ENCODE peak calls at places on chromosomes 5 and 9, in eight cellular contexts. P is effector memory CD4-positive, alpha-beta T cell; G is esophagus squamous epithelium; L is stimulated activated CD4-positive, alpha-beta T cell treated with anti-CD3 and anti-CD28 coated beads, Interleukin-2, amount 100 ng/mL, for 48 hours; A is HCT116; E is adrenal gland; X is NCI-H748 treated with DMSO at 0.1 percent for 48 hours; C is HuH-7. K is an unnamed sample.
A peak's percentile ranks its signal among the peaks of the same experiment; 100 is the strongest.

GRCh38 chr9:6779417-6780241 is 21.9 kb downstream of the KDM4C start:
- DNase-seq in P (no peak), G (no peak), L (no peak), A (no peak), E (no peak), X (no peak), C (no peak), K (no peak)

GRCh38 chr5:14476791-14477435 is 104.7 kb upstream of the OTULINL start:
- DNase-seq in P (no peak), G (no peak), L (no peak), A (no peak), E (no peak), X (no peak), C (no peak), K (no peak)

GRCh38 chr5:128409401-128409800 is 128.6 kb downstream of the FBN2 start:
- DNase-seq in P (no peak), G (no peak), L (no peak), A (no peak), E (no peak), X (no peak), C (no peak), K (no peak)

GRCh38 chr5:103620851-103621547 is 58.4 kb upstream of the NUDT12 start:
- DNase-seq in P (no peak), G (no peak), L (no peak), A (no peak), E (no peak), X (no peak), C (no peak), K (no peak)

GRCh38 chr9:131722260-131722659 is 17.6 kb downstream of the RAPGEF1 start:
- DNase-seq in P (no peak), G (no peak), L (no peak), A (no peak), E (no peak), X (no peak), C (no peak), K (no peak)

GRCh38 chr9:117247271-117247670 is 167.6 kb downstream of the ASTN2 start:
- DNase-seq in P (no peak), G (no peak), L (no peak), A (no peak), E (no peak), X (peak; percentile 33), C (peak; percentile 25), K (no peak)

GRCh38 chr9:5178126-5178805 is 7.2 kb downstream of the INSL6 start:
- DNase-seq in P (no peak), G (no peak), L (no peak), A (no peak), E (no peak), X (no peak), C (no peak), K (no peak)

GRCh38 chr5:33637011-33637410 is 196.2 kb downstream of the TARS1 start:
- DNase-seq in P (no peak), G (no peak), L (no peak), A (no peak), E (no peak), X (no peak), C (no peak), K (no peak)

GRCh38 chr9:137085918-137086530 is 761 bp upstream of the MAN1B1 start:
- DNase-seq in P (no peak), G (no peak), L (peak; percentile 28), A (no peak), E (peak; percentile 77), X (no peak), C (peak; percentile 43), K (no peak)

GRCh38 chr5:107516452-107517184 is 154.1 kb downstream of the EFNA5 start:
- DNase-seq in P (no peak), G (no peak), L (no peak), A (no peak), E (no peak), X (no peak), C (no peak), K (no peak)

GRCh38 chr9:81729141-81729540 is 39.8 kb upstream of the TLE1 start:
- DNase-seq in P (no peak), G (no peak), L (no peak), A (no peak), E (no peak), X (peak; percentile 80), C (no peak), K (no peak)

GRCh38 chr5:121019734-121020133 is 555.6 kb downstream of the PRR16 start:
- DNase-seq in P (no peak), G (no peak), L (no peak), A (no peak), E (no peak), X (no peak), C (no peak), K (no peak)

GRCh38 chr5:141874262-141874964 is 3.8 kb downstream of the PCDH1 start:
- DNase-seq in P (no peak), G (no peak), L (no peak), A (no peak), E (peak; percentile 15), X (no peak), C (peak; percentile 56), K (no peak)

GRCh38 chr9:114799925-114800324 is 5.9 kb downstream of the TNFSF15 start:
- DNase-seq in P (no peak), G (no peak), L (no peak), A (no peak), E (no peak), X (no peak), C (no peak), K (no peak)

GRCh38 chr5:2523180-2523579 is 228.3 kb downstream of the IRX2 start:
- DNase-seq in P (no peak), G (no peak), L (no peak), A (no peak), E (no peak), X (no peak), C (no peak), K (no peak)

GRCh38 chr5:171596391-171596878 is 177.0 kb downstream of the FGF18 start:
- DNase-seq in P (no peak), G (no peak), L (no peak), A (no peak), E (no peak), X (no peak), C (no peak), K (no peak)

GRCh38 chr5:127216906-127217675 is 73.5 kb upstream of the MEGF10 start:
- DNase-seq in P (no peak), G (no peak), L (no peak), A (no peak), E (no peak), X (no peak), C (no peak), K (no peak)

GRCh38 chr5:13629218-13629617 is 315.3 kb downstream of the DNAH5 start:
- DNase-seq in P (no peak), G (no peak), L (no peak), A (no peak), E (no peak), X (no peak), C (no peak), K (no peak)

GRCh38 chr9:108609895-108610253 is 245.9 kb downstream of the ACTL7B start:
- DNase-seq in P (no peak), G (no peak), L (no peak), A (no peak), E (no peak), X (no peak), C (no peak), K (no peak)

GRCh38 chr9:97806721-97807120 is 46.3 kb upstream of the FOXE1 start:
- DNase-seq in P (no peak), G (no peak), L (no peak), A (no peak), E (no peak), X (no peak), C (no peak), K (no peak)

GRCh38 chr5:1661831-1662558 is 137.6 kb downstream of the MRPL36 start:
- DNase-seq in P (no peak), G (no peak), L (no peak), A (no peak), E (peak; percentile 7), X (no peak), C (no peak), K (no peak)

GRCh38 chr9:113997610-113998009 is 80.5 kb downstream of the AMBP start:
- DNase-seq in P (no peak), G (no peak), L (no peak), A (no peak), E (peak; percentile 20), X (no peak), C (no peak), K (no peak)

GRCh38 chr5:172534229-172535169 is 80.2 kb upstream of the SH3PXD2B start:
- DNase-seq in P (no peak), G (no peak), L (no peak), A (peak; percentile 4), E (no peak), X (no peak), C (no peak), K (no peak)

GRCh38 chr5:146331257-146331822 is 7.3 kb upstream of the POU4F3 start:
- DNase-seq in P (no peak), G (no peak), L (no peak), A (no peak), E (no peak), X (no peak), C (no peak), K (no peak)

GRCh38 chr9:93963969-93964368 is 8.8 kb upstream of the BARX1 start:
- DNase-seq in P (no peak), G (no peak), L (no peak), A (no peak), E (no peak), X (no peak), C (no peak), K (no peak)

GRCh38 chr5:158234323-158235158 is 375.6 kb upstream of the CLINT1 start:
- DNase-seq in P (no peak), G (no peak), L (no peak), A (no peak), E (no peak), X (no peak), C (no peak), K (no peak)

GRCh38 chr9:68651280-68651893 is 53.7 kb upstream of the PIP5K1B start:
- DNase-seq in P (no peak), G (no peak), L (no peak), A (no peak), E (no peak), X (no peak), C (no peak), K (no peak)

GRCh38 chr5:32042571-32042970 is 131.5 kb downstream of the GOLPH3 start:
- DNase-seq in P (no peak), G (no peak), L (no peak), A (no peak), E (peak; percentile 39), X (no peak), C (no peak), K (no peak)

GRCh38 chr5:1817261-1818043 is 16.2 kb downstream of the NDUFS6 start:
- DNase-seq in P (no peak), G (no peak), L (no peak), A (no peak), E (no peak), X (no peak), C (no peak), K (no peak)

GRCh38 chr9:68690088-68690487 is 15.0 kb upstream of the PIP5K1B start:
- DNase-seq in P (no peak), G (no peak), L (no peak), A (no peak), E (peak; percentile 79), X (no peak), C (no peak), K (no peak)

GRCh38 chr5:113546711-113547159 is 33.2 kb downstream of the YTHDC2 start:
- DNase-seq in P (no peak), G (no peak), L (no peak), A (no peak), E (no peak), X (no peak), C (no peak), K (no peak)

GRCh38 chr9:134628354-134628736 is 13.3 kb upstream of the COL5A1 start:
- DNase-seq in P (no peak), G (no peak), L (no peak), A (no peak), E (no peak), X (no peak), C (no peak), K (no peak)

GRCh38 chr9:14500705-14501104 is 186.8 kb upstream of the NFIB start:
- DNase-seq in P (no peak), G (no peak), L (no peak), A (no peak), E (no peak), X (no peak), C (no peak), K (no peak)

GRCh38 chr5:78971998-78972397 is 13.1 kb downstream of the ARSB start:
- DNase-seq in P (no peak), G (no peak), L (no peak), A (no peak), E (no peak), X (no peak), C (no peak), K (no peak)

K was measured in SIG-M5.